ENCODE peak calls at places on chromosomes 6 and 20, in eight cellular contexts. P is NT2/D1; D is effector memory CD4-positive, alpha-beta T cell; A is H1; Z is cardiac muscle cell; S is right cardiac atrium; N is hepatocyte; T is right lobe of liver. O is an unnamed sample. For H3K4me1, the result is how much of the 10 kb centered on the place peaks cover.

GRCh38 chr6:112216699-112217551 is 37.4 kb downstream of the LAMA4 start:
- DNase-seq in P (no peak), D (no peak), A (no peak), Z (no peak), S (no peak), N (no peak), T (no peak), O (no peak)

GRCh38 chr6:57089687-57090457 is at the start of gene ZNF451:
- DNase-seq in P (peak), D (peak), A (peak), Z (peak), S (peak), N (peak), T (peak), O (peak)

GRCh38 chr20:60820918-60821317 is 431.1 kb upstream of the CDH4 start:
- DNase-seq in P (no peak), D (no peak), A (no peak), Z (no peak), S (no peak), N (no peak), T (no peak), O (no peak)

GRCh38 chr20:32474717-32474966 is 110.5 kb downstream of the NOL4L start:
- DNase-seq in P (no peak), D (no peak), A (no peak), Z (no peak), S (no peak), N (no peak), T (no peak), O (no peak)

GRCh38 chr6:149910721-149911151 is 12.2 kb downstream of the RAET1G start:
- DNase-seq in P (no peak), D (no peak), A (no peak), Z (no peak), S (no peak), N (no peak), T (peak), O (no peak)

GRCh38 chr6:16742116-16742515 is 19.1 kb downstream of the ATXN1 start:
- DNase-seq in P (no peak), D (no peak), A (no peak), Z (no peak), S (no peak), N (no peak), T (no peak), O (no peak)

GRCh38 chr6:50712291-50712690 is 1.0 kb upstream of the TFAP2D start:
- DNase-seq in P (no peak), D (no peak), A (no peak), Z (no peak), S (no peak), N (no peak), T (no peak), O (no peak)

GRCh38 chr6:14876778-14877613 is 368.9 kb upstream of the JARID2 start:
- DNase-seq in P (no peak), D (no peak), A (no peak), Z (no peak), S (no peak), N (no peak), T (no peak), O (no peak)

GRCh38 chr6:138309695-138310094 is 68.0 kb upstream of the SMIM28 start:
- DNase-seq in P (no peak), D (no peak), A (no peak), Z (no peak), S (no peak), N (no peak), T (no peak), O (no peak)

GRCh38 chr6:132530293-132530974 is 7.6 kb upstream of the TAAR9 start:
- DNase-seq in P (peak), D (peak), A (peak), Z (peak), S (no peak), N (peak), T (peak), O (peak)

GRCh38 chr6:72533601-72534000 is 88.3 kb upstream of the KCNQ5 start:
- DNase-seq in P (no peak), D (no peak), A (no peak), Z (no peak), S (no peak), N (no peak), T (no peak), O (no peak)

GRCh38 chr6:23498013-23498412 is 628.0 kb upstream of the NRSN1 start:
- DNase-seq in P (no peak), D (no peak), A (no peak), Z (no peak), S (no peak), N (peak), T (no peak), O (no peak)

GRCh38 chr20:4299773-4300172 is 284.4 kb upstream of the RNF24 start:
- DNase-seq in P (no peak), D (no peak), A (no peak), Z (no peak), S (no peak), N (no peak), T (no peak), O (no peak)

GRCh38 chr6:139187489-139187888 is 52.6 kb downstream of the HECA start:
- DNase-seq in P (no peak), D (no peak), A (no peak), Z (no peak), S (no peak), N (no peak), T (no peak), O (no peak)

GRCh38 chr20:55186228-55186627 is 710.8 kb downstream of the DOK5 start:
- DNase-seq in P (no peak), D (no peak), A (no peak), Z (no peak), S (no peak), N (no peak), T (no peak), O (no peak)

GRCh38 chr6:53799340-53799739 is 4.5 kb downstream of the LRRC1 start:
- DNase-seq in P (no peak), D (no peak), A (no peak), Z (no peak), S (no peak), N (no peak), T (no peak), O (no peak)

GRCh38 chr20:10448270-10449156 is 13.4 kb downstream of the SLX4IP start:
- DNase-seq in P (no peak), D (no peak), A (no peak), Z (no peak), S (no peak), N (no peak), T (no peak), O (no peak)

GRCh38 chr6:107565165-107565723 is 75.3 kb downstream of the SOBP start:
- DNase-seq in P (no peak), D (no peak), A (no peak), Z (no peak), S (no peak), N (no peak), T (no peak), O (no peak)

GRCh38 chr20:24965065-24965919 is 16.2 kb downstream of the CST7 start:
- DNase-seq in P (no peak), D (no peak), A (peak), Z (no peak), S (no peak), N (no peak), T (no peak), O (no peak)

GRCh38 chr6:167760979-167761793 is 65.5 kb upstream of the AFDN start:
- DNase-seq in P (no peak), D (no peak), A (no peak), Z (peak), S (peak), N (peak), T (peak), O (peak)

GRCh38 chr6:169957351-169957963 is 206.0 kb downstream of the ERMARD start:
- DNase-seq in P (no peak), D (no peak), A (no peak), Z (no peak), S (no peak), N (no peak), T (peak), O (no peak)

GRCh38 chr6:157260735-157261134 is 62.6 kb downstream of the TMEM242 start:
- DNase-seq in P (no peak), D (no peak), A (no peak), Z (no peak), S (no peak), N (no peak), T (no peak), O (no peak)

GRCh38 chr20:34084227-34084923 is 27.7 kb downstream of the EIF2S2 start:
- DNase-seq in P (no peak), D (no peak), A (no peak), Z (no peak), S (no peak), N (no peak), T (no peak), O (no peak)

GRCh38 chr20:34713194-34713943 is 9.2 kb downstream of the TP53INP2 start:
- DNase-seq in P (no peak), D (no peak), A (no peak), Z (peak), S (no peak), N (peak), T (peak), O (no peak)

GRCh38 chr6:163886394-163886793 is 471.9 kb downstream of the QKI start:
- DNase-seq in P (no peak), D (no peak), A (no peak), Z (no peak), S (no peak), N (no peak), T (no peak), O (no peak)

GRCh38 chr20:11140359-11140758 is 466.6 kb upstream of the JAG1 start:
- DNase-seq in P (no peak), D (no peak), A (no peak), Z (no peak), S (no peak), N (no peak), T (no peak), O (no peak)

GRCh38 chr6:144215932-144216667 is 65.8 kb downstream of the STX11 start:
- DNase-seq in P (peak), D (peak), A (peak), Z (peak), S (peak), N (peak), T (peak), O (peak)

GRCh38 chr6:144215402-144215931 is 65.2 kb downstream of the STX11 start:
- DNase-seq in P (no peak), D (no peak), A (no peak), Z (no peak), S (peak), N (peak), T (peak), O (peak)

GRCh38 chr6:144214029-144214428 is 63.7 kb downstream of the STX11 start:
- DNase-seq in P (no peak), D (no peak), A (no peak), Z (no peak), S (no peak), N (no peak), T (no peak), O (no peak)

GRCh38 chr6:144213293-144213692 is 63.0 kb downstream of the STX11 start:
- DNase-seq in P (no peak), D (no peak), A (no peak), Z (no peak), S (no peak), N (no peak), T (no peak), O (no peak)

GRCh38 chr6:144214622-144215401 is 64.5 kb downstream of the STX11 start:
- DNase-seq in P (no peak), D (no peak), A (no peak), Z (no peak), S (peak), N (no peak), T (no peak), O (no peak)
- H3K4me3 ChIP-seq in P (no peak), D (peak), A (no peak), Z (no peak), S (no peak), N (no peak), T (peak), O (peak)

GRCh38 chr6:41704028-41704427 is 31.4 kb downstream of the TFEB start:
- DNase-seq in P (no peak), D (no peak), A (no peak), Z (no peak), S (no peak), N (no peak), T (no peak), O (no peak)
- H3K4me1 ChIP-seq in P (under half), D (under half), A (under half), Z (under half), S (under half), N (under half), T (under half), O (under half)

GRCh38 chr6:146666909-146667308 is 68.1 kb downstream of the ADGB start:
- DNase-seq in P (no peak), D (no peak), A (no peak), Z (no peak), S (no peak), N (no peak), T (no peak), O (no peak)

GRCh38 chr6:146670161-146670560 is 71.4 kb downstream of the ADGB start:
- DNase-seq in P (no peak), D (no peak), A (no peak), Z (no peak), S (no peak), N (no peak), T (no peak), O (no peak)

DNA sequence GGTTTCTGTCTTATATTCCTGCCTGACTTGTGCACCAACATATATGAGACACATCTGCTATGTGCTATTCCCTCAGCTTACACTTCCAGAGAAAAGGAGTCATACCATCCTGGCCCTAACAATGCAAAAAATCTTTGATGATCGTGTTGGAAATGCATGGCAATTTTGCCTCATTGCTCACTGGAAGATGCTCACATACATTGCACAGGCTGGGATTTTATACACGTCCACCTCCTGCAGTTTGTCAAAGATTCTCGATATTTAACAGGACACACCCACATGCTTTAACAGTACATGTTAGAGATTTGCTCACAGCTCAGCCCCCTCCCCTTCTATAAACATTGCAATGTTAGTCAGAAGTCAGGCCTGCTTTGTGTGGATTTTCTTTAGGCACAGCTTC is 66.1 kb downstream of the ADGB start:
- DNase-seq in P (no peak), D (no peak), A (no peak), Z (no peak), S (no peak), N (peak), T (no peak), O (no peak)
- H3K4me3 ChIP-seq in P (no peak), D (no peak), A (no peak), Z (no peak), S (no peak), N (no peak), T (no peak), O (no peak)

DNA sequence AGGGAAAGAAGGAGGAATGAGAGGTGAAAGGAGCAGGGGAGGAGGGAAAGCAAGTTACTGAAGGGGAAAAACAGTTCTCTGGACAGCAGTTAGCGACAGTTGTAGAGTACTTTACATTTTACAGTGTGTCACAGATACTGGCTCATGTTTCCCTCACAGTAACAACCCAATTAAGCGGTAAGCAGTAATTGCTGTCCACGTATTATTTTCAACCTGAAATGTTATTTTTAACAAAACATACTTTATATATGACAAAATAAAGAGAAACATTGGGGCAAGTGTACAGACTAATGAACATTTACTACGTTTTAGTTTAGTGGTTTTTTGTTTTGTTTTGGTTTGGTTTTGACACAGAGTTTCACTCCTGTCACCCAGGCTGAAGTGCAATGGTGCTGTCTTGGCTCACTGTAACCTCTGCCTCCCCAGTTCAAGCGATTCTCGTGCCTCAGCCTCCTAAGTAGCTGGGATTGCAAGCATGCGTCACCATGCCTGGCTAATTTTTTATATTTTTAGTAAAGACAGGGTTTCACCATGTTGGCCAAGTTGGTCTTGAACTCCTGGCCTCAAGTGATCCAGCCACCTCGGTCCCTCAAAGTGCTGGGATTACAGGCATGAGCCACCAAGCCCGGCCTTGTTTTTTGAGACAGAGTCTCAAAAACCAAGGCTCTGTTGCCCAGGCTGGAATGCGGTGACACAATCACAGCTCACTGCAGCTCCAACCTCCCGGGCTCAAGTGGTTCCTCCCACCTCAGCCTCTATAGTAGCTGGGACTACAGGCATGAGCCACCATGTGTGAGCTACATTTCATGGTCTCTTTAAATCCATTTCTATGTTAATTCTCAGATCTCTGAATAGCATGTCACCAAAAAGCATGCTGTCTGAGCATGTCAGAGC is 22.6 kb upstream of the BTN3A2 start:
- DNase-seq in P (no peak), D (no peak), A (no peak), Z (no peak), S (no peak), N (no peak), T (no peak), O (no peak)
- H3K4me1 ChIP-seq in P (under half), D (under half), A (under half), Z (under half), S (under half), N (under half), T (under half), O (under half)

DNA sequence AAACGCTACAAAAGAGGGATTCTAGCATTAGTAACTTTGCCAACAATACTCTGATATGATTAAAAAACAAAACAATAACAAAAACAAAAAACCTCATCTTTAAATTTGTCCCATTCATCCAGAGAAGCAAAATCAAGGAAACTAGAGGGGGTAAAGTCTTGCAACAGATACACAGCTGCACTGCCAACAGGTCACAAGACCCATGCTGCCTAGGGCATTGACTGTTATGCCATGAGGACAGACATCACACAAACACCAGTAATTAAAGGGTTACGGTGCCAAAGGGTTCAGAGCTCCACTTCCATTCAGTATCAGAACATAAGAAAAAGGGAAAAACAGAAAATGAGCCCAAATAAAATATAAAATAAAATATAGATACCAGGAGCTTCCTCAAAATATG is 1.6 kb downstream of the TBC1D20 start:
- DNase-seq in P (no peak), D (no peak), A (no peak), Z (no peak), S (no peak), N (no peak), T (peak), O (peak)
- H3K4me3 ChIP-seq in P (no peak), D (no peak), A (no peak), Z (peak), S (peak), N (peak), T (no peak), O (peak)

DNA sequence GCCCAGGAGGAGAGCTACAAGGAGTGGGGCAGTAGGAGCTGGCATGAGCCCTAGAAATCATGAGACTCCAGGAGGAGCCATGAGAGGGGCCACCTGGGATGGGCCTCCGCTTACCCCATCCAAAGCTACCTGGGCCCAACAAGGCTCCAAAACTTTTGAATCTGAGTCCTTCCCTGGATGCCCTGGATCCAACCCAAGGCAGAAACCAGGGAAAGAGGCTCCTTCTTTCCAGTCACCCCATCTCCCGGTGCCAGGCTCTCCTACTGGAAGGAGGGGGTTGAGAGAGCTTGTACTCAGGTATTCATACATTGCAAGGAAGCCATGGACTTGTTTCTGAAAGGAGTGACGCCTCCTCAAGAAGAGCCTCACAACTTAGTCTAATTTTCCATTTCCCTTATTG is 7.8 kb upstream of the SIRPG start:
- DNase-seq in P (no peak), D (no peak), A (no peak), Z (no peak), S (no peak), N (no peak), T (no peak), O (no peak)
- H3K4me1 ChIP-seq in P (under half), D (half or more), A (under half), Z (under half), S (under half), N (under half), T (under half), O (under half)